ENCODE peak calls at places on chromosomes 2 and 18, in six cellular contexts. One of them, this sample, is unnamed.
A peak's percentile ranks its signal among the peaks of the same experiment; 100 is the strongest.

GRCh38 chr18:74957588-74958224 is 251.2 kb downstream of the PTGR3 start:
- DNase-seq in H1: no peak
- DNase-seq in H9: no peak
- DNase-seq in trophoblast cell: no peak
- DNase-seq in IMR-90: no peak
- DNase-seq in neuronal stem cell: no peak
- DNase-seq in this sample: no peak

GRCh38 chr2:111671426-111672150 is 212.4 kb downstream of the ANAPC1 start:
- DNase-seq in neuronal stem cell: no peak
- DNase-seq in H1: no peak
- DNase-seq in H9: no peak
- DNase-seq in IMR-90: no peak
- DNase-seq in trophoblast cell: no peak
- DNase-seq in this sample: no peak

GRCh38 chr2:147696426-147696825 is 148.4 kb upstream of the ACVR2A start:
- DNase-seq in IMR-90: no peak
- DNase-seq in neuronal stem cell: no peak
- DNase-seq in trophoblast cell: no peak
- DNase-seq in H1: no peak
- DNase-seq in H9: no peak
- DNase-seq in this sample: no peak

GRCh38 chr2:36545871-36546416 is 52.0 kb downstream of the FEZ2 start:
- DNase-seq in trophoblast cell: no peak
- DNase-seq in neuronal stem cell: no peak
- DNase-seq in H9: no peak
- DNase-seq in IMR-90: no peak
- DNase-seq in H1: no peak
- DNase-seq in this sample: no peak

GRCh38 chr18:45745817-45746461 is 22.0 kb downstream of the SLC14A1 start:
- DNase-seq in IMR-90: no peak
- DNase-seq in H9: no peak
- DNase-seq in trophoblast cell: no peak
- DNase-seq in neuronal stem cell: no peak
- DNase-seq in H1: no peak
- DNase-seq in this sample: no peak

GRCh38 chr2:85754313-85755095 is 713 bp downstream of the ATOH8 start:
- DNase-seq in IMR-90: peak; percentile 39
- DNase-seq in trophoblast cell: peak; percentile 49
- DNase-seq in neuronal stem cell: peak; percentile 56
- DNase-seq in H1: no peak
- DNase-seq in H9: peak; percentile 65
- DNase-seq in this sample: peak; percentile 68

GRCh38 chr18:36947820-36948348 is 119.0 kb downstream of the KIAA1328 start:
- DNase-seq in H9: peak; percentile 81
- DNase-seq in H1: peak; percentile 85
- DNase-seq in neuronal stem cell: no peak
- DNase-seq in IMR-90: no peak
- DNase-seq in trophoblast cell: peak; percentile 73
- DNase-seq in this sample: no peak

GRCh38 chr2:71596011-71596410 is 142.7 kb downstream of the DYSF start:
- DNase-seq in neuronal stem cell: no peak
- DNase-seq in IMR-90: no peak
- DNase-seq in H9: no peak
- DNase-seq in trophoblast cell: no peak
- DNase-seq in H1: no peak
- DNase-seq in this sample: no peak

GRCh38 chr2:128026422-128027277 is 1.2 kb downstream of the SAP130 start:
- DNase-seq in IMR-90: peak; percentile 8
- DNase-seq in trophoblast cell: no peak
- DNase-seq in H1: no peak
- DNase-seq in H9: no peak
- DNase-seq in neuronal stem cell: peak; percentile 5
- DNase-seq in this sample: peak; percentile 27

GRCh38 chr18:33839452-33840225 is 261.6 kb downstream of the ASXL3 start:
- DNase-seq in trophoblast cell: no peak
- DNase-seq in neuronal stem cell: peak; percentile 68
- DNase-seq in H9: no peak
- DNase-seq in H1: no peak
- DNase-seq in IMR-90: peak; percentile 48
- DNase-seq in this sample: peak; percentile 72

GRCh38 chr2:133777607-133778006 is 209.3 kb upstream of the NCKAP5 start:
- DNase-seq in IMR-90: no peak
- DNase-seq in trophoblast cell: no peak
- DNase-seq in neuronal stem cell: no peak
- DNase-seq in H9: no peak
- DNase-seq in H1: no peak
- DNase-seq in this sample: no peak

GRCh38 chr2:61065706-61066688 is at the start of gene SANBR:
- DNase-seq in H1: peak; percentile 74
- DNase-seq in neuronal stem cell: peak; percentile 55
- DNase-seq in IMR-90: peak; percentile 67
- DNase-seq in trophoblast cell: peak; percentile 84
- DNase-seq in H9: peak; percentile 96
- DNase-seq in this sample: peak; percentile 85

GRCh38 chr2:209334188-209335017 is 89.4 kb upstream of the MAP2 start:
- DNase-seq in neuronal stem cell: peak; percentile 64
- DNase-seq in IMR-90: peak; percentile 37
- DNase-seq in trophoblast cell: peak; percentile 53
- DNase-seq in H9: peak; percentile 40
- DNase-seq in H1: no peak
- DNase-seq in this sample: peak; percentile 44

GRCh38 chr2:26640331-26640745 is 828 bp downstream of the CIB4 start:
- DNase-seq in neuronal stem cell: no peak
- DNase-seq in H9: peak; percentile 58
- DNase-seq in trophoblast cell: no peak
- DNase-seq in IMR-90: peak; percentile 39
- DNase-seq in H1: no peak
- DNase-seq in this sample: peak; percentile 93

GRCh38 chr18:48024009-48024512 is 93.6 kb upstream of the SMAD2 start:
- DNase-seq in trophoblast cell: no peak
- DNase-seq in IMR-90: no peak
- DNase-seq in H1: no peak
- DNase-seq in H9: no peak
- DNase-seq in neuronal stem cell: no peak
- DNase-seq in this sample: no peak

GRCh38 chr2:95149397-95149984 is 10.2 kb downstream of the ZNF514 start:
- DNase-seq in trophoblast cell: no peak
- DNase-seq in H9: no peak
- DNase-seq in H1: no peak
- DNase-seq in IMR-90: no peak
- DNase-seq in neuronal stem cell: no peak
- DNase-seq in this sample: peak; percentile 17

GRCh38 chr18:48342125-48342524 is 67.1 kb downstream of the ZBTB7C start:
- DNase-seq in H1: no peak
- DNase-seq in IMR-90: no peak
- DNase-seq in trophoblast cell: no peak
- DNase-seq in H9: no peak
- DNase-seq in neuronal stem cell: no peak
- DNase-seq in this sample: no peak

GRCh38 chr2:63029058-63029457 is 21.6 kb upstream of the OTX1 start:
- DNase-seq in neuronal stem cell: no peak
- DNase-seq in trophoblast cell: no peak
- DNase-seq in H9: no peak
- DNase-seq in H1: no peak
- DNase-seq in IMR-90: peak; percentile 73
- DNase-seq in this sample: no peak

GRCh38 chr2:56040834-56041233 is 117.3 kb upstream of the EFEMP1 start:
- DNase-seq in H1: no peak
- DNase-seq in IMR-90: no peak
- DNase-seq in H9: no peak
- DNase-seq in neuronal stem cell: no peak
- DNase-seq in trophoblast cell: no peak
- DNase-seq in this sample: no peak

GRCh38 chr18:62399781-62400308 is 74.7 kb downstream of the TNFRSF11A start:
- DNase-seq in H1: no peak
- DNase-seq in neuronal stem cell: no peak
- DNase-seq in H9: peak; percentile 61
- DNase-seq in IMR-90: no peak
- DNase-seq in trophoblast cell: no peak
- DNase-seq in this sample: peak; percentile 10

GRCh38 chr2:214034417-214034816 is 376.4 kb upstream of the VWC2L start:
- DNase-seq in trophoblast cell: no peak
- DNase-seq in H1: no peak
- DNase-seq in IMR-90: no peak
- DNase-seq in neuronal stem cell: no peak
- DNase-seq in H9: peak; percentile 42
- DNase-seq in this sample: no peak

GRCh38 chr2:173547493-173547892 is 192.8 kb downstream of the CDCA7 start:
- DNase-seq in trophoblast cell: no peak
- DNase-seq in H1: no peak
- DNase-seq in IMR-90: no peak
- DNase-seq in H9: no peak
- DNase-seq in neuronal stem cell: no peak
- DNase-seq in this sample: no peak

GRCh38 chr2:134839649-134840048 is 1.2 kb downstream of the ACMSD start:
- DNase-seq in neuronal stem cell: no peak
- DNase-seq in trophoblast cell: no peak
- DNase-seq in H9: no peak
- DNase-seq in IMR-90: no peak
- DNase-seq in H1: no peak
- DNase-seq in this sample: no peak

GRCh38 chr2:46297546-46298271 is 502 bp downstream of the EPAS1 start:
- DNase-seq in trophoblast cell: peak; percentile 77
- DNase-seq in H1: no peak
- DNase-seq in H9: peak; percentile 72
- DNase-seq in neuronal stem cell: peak; percentile 44
- DNase-seq in IMR-90: no peak
- DNase-seq in this sample: peak; percentile 38

GRCh38 chr2:186256540-186256939 is 229.5 kb upstream of the ZC3H15 start:
- DNase-seq in H1: no peak
- DNase-seq in neuronal stem cell: peak; percentile 17
- DNase-seq in IMR-90: peak; percentile 44
- DNase-seq in trophoblast cell: no peak
- DNase-seq in H9: no peak
- DNase-seq in this sample: peak; percentile 57

GRCh38 chr2:186254759-186255158 is 231.3 kb upstream of the ZC3H15 start:
- DNase-seq in H1: no peak
- DNase-seq in IMR-90: no peak
- DNase-seq in neuronal stem cell: no peak
- DNase-seq in trophoblast cell: no peak
- DNase-seq in H9: no peak
- DNase-seq in this sample: no peak

DNA sequence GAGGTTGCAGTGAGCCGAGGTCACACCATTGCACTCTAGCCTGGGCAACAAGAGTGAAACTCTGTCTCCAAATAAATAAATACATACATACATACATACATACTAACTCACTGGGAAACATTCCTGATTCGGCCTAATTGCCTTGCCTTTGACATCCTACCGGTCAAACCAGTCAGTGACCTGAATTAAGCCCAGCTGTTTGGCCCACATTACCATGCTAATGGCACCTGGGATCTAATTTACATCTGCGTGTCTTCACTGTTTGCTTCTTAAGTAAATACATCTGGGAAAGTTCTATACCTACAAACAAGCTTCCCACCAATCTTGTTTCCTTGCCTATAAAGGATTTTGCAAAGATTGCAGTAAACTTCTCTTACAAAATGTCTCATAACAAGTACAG is 230.2 kb upstream of the ZC3H15 start:
- DNase-seq in H1: peak; percentile 73
- DNase-seq in neuronal stem cell: no peak
- DNase-seq in trophoblast cell: peak; percentile 14
- DNase-seq in IMR-90: no peak
- DNase-seq in H9: peak; percentile 81
- DNase-seq in this sample: no peak
- H4K91ac ChIP-seq in H1: no peak overlapping the region
- H4K91ac ChIP-seq in neuronal stem cell: no peak overlapping the region
- H4K91ac ChIP-seq in trophoblast cell: no peak overlapping the region
- H4K91ac ChIP-seq in IMR-90: no peak overlapping the region
- H4K91ac ChIP-seq in H9: no peak overlapping the region
- H4K91ac ChIP-seq in this sample: no peak overlapping the region

GRCh38 chr2:181752301-181752700 is 72.0 kb upstream of the NEUROD1 start:
- DNase-seq in trophoblast cell: peak; percentile 14
- DNase-seq in H1: no peak
- DNase-seq in neuronal stem cell: no peak
- DNase-seq in H9: no peak
- DNase-seq in IMR-90: peak; percentile 39
- DNase-seq in this sample: no peak

GRCh38 chr2:181753686-181754085 is 73.4 kb upstream of the NEUROD1 start:
- DNase-seq in IMR-90: no peak
- DNase-seq in neuronal stem cell: no peak
- DNase-seq in H1: no peak
- DNase-seq in H9: no peak
- DNase-seq in trophoblast cell: no peak
- DNase-seq in this sample: no peak

GRCh38 chr2:181746844-181747243 is 66.5 kb upstream of the NEUROD1 start:
- DNase-seq in H9: no peak
- DNase-seq in IMR-90: no peak
- DNase-seq in H1: no peak
- DNase-seq in neuronal stem cell: no peak
- DNase-seq in trophoblast cell: no peak
- DNase-seq in this sample: no peak

GRCh38 chr2:181751266-181752030 is 71.1 kb upstream of the NEUROD1 start:
- DNase-seq in H1: no peak
- DNase-seq in IMR-90: no peak
- DNase-seq in trophoblast cell: peak; percentile 73
- DNase-seq in H9: no peak
- DNase-seq in neuronal stem cell: no peak
- DNase-seq in this sample: no peak

GRCh38 chr2:181750305-181750704 is 70.0 kb upstream of the NEUROD1 start:
- DNase-seq in neuronal stem cell: no peak
- DNase-seq in trophoblast cell: no peak
- DNase-seq in H9: peak; percentile 31
- DNase-seq in H1: no peak
- DNase-seq in IMR-90: no peak
- DNase-seq in this sample: no peak
- H3K18ac ChIP-seq in neuronal stem cell: peak overlapping the region; percentile 65
- H3K18ac ChIP-seq in trophoblast cell: no peak overlapping the region
- H3K18ac ChIP-seq in H9: no peak overlapping the region
- H3K18ac ChIP-seq in H1: no peak overlapping the region
- H3K18ac ChIP-seq in IMR-90: no peak overlapping the region
- H3K18ac ChIP-seq in this sample: no peak overlapping the region

GRCh38 chr18:55084546-55084945 is 125.3 kb upstream of the CCDC68 start:
- DNase-seq in H1: no peak
- DNase-seq in H9: no peak
- DNase-seq in neuronal stem cell: no peak
- DNase-seq in trophoblast cell: no peak
- DNase-seq in IMR-90: no peak
- DNase-seq in this sample: no peak
- H3K4me2 ChIP-seq in H1: no peak overlapping the region
- H3K4me2 ChIP-seq in H9: no peak overlapping the region
- H3K4me2 ChIP-seq in neuronal stem cell: no peak overlapping the region
- H3K4me2 ChIP-seq in trophoblast cell: no peak overlapping the region
- H3K4me2 ChIP-seq in IMR-90: no peak overlapping the region
- H3K4me2 ChIP-seq in this sample: no peak overlapping the region

DNA sequence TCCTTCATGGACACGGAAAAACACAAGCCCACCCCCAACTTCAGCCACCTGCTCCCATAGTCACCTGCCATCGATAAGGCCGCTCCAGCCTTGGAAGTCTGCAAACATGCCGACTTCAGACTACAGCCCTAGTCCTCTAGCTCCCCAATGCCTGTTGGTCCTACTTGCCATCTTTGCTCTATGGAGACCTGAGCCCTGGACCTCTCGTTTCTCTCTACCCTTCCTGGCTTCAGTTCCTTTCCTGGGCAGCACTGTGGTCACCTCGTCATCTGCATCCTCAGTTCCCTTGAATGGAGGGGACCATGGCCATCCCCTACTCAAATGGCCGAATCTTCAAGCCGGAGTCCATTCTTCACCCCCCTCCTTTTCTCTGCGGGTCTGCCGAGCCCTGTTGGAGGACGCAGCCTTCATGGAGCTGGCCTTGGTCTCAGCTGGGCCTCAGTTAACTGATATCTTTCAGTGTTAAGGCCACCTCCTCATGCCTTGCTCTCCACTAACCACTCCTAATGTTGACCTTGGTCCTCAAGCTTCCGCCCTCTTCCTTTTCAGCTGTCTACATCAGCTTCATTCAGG is 47.7 kb upstream of the GBX2 start:
- DNase-seq in H9: peak; percentile 12
- DNase-seq in H1: no peak
- DNase-seq in trophoblast cell: no peak
- DNase-seq in IMR-90: no peak
- DNase-seq in neuronal stem cell: no peak
- DNase-seq in this sample: no peak
- H4K91ac ChIP-seq in H9: no peak overlapping the region
- H4K91ac ChIP-seq in H1: no peak overlapping the region
- H4K91ac ChIP-seq in trophoblast cell: no peak overlapping the region
- H4K91ac ChIP-seq in IMR-90: no peak overlapping the region
- H4K91ac ChIP-seq in neuronal stem cell: no peak overlapping the region
- H4K91ac ChIP-seq in this sample: no peak overlapping the region